ENCODE peak calls at places on chromosomes 6 and 20, in four cellular contexts. One of them, this sample, is unnamed.

GRCh38 chr6:85360794-85361642 is 88.9 kb upstream of the NT5E start:
- DNase-seq in tibial nerve: no peak
- DNase-seq in A549: peak
- DNase-seq in Panc1: peak
- DNase-seq in this sample: no peak

GRCh38 chr6:163764565-163764964 is 350.0 kb downstream of the QKI start:
- DNase-seq in tibial nerve: no peak
- DNase-seq in A549: no peak
- DNase-seq in Panc1: no peak
- DNase-seq in this sample: no peak

GRCh38 chr20:35039146-35039545 is 53.5 kb downstream of the TRPC4AP start:
- DNase-seq in tibial nerve: no peak
- DNase-seq in A549: no peak
- DNase-seq in Panc1: no peak
- DNase-seq in this sample: no peak

GRCh38 chr6:30613251-30614043 is 3.6 kb downstream of the PPP1R10 start:
- DNase-seq in tibial nerve: no peak
- DNase-seq in A549: no peak
- DNase-seq in Panc1: no peak
- DNase-seq in this sample: no peak

GRCh38 chr20:3652646-3653596 is 10.3 kb downstream of the GFRA4 start:
- DNase-seq in tibial nerve: no peak
- DNase-seq in A549: no peak
- DNase-seq in Panc1: no peak
- DNase-seq in this sample: no peak

GRCh38 chr6:99016355-99016754 is 68.6 kb upstream of the FBXL4 start:
- DNase-seq in tibial nerve: no peak
- DNase-seq in A549: no peak
- DNase-seq in Panc1: no peak
- DNase-seq in this sample: no peak

GRCh38 chr6:71349395-71349794 is 60.8 kb downstream of the OGFRL1 start:
- DNase-seq in tibial nerve: no peak
- DNase-seq in A549: peak
- DNase-seq in Panc1: no peak
- DNase-seq in this sample: no peak

GRCh38 chr20:58012731-58013510 is 215.5 kb downstream of the ANKRD60 start:
- DNase-seq in tibial nerve: no peak
- DNase-seq in A549: no peak
- DNase-seq in Panc1: no peak
- DNase-seq in this sample: no peak

GRCh38 chr6:140153703-140154102 is 779.3 kb upstream of the CITED2 start:
- DNase-seq in tibial nerve: no peak
- DNase-seq in A549: no peak
- DNase-seq in Panc1: no peak
- DNase-seq in this sample: no peak

GRCh38 chr6:117483004-117483644 is 650 bp downstream of the DCBLD1 start:
- DNase-seq in tibial nerve: no peak
- DNase-seq in A549: peak
- DNase-seq in Panc1: no peak
- DNase-seq in this sample: peak

GRCh38 chr6:117404548-117404947 is 21.2 kb downstream of the ROS1 start:
- DNase-seq in tibial nerve: no peak
- DNase-seq in A549: no peak
- DNase-seq in Panc1: no peak
- DNase-seq in this sample: no peak

GRCh38 chr20:20083796-20084195 is 31.5 kb downstream of the CFAP61 start:
- DNase-seq in tibial nerve: no peak
- DNase-seq in A549: peak
- DNase-seq in Panc1: peak
- DNase-seq in this sample: no peak

GRCh38 chr6:139473239-139473701 is 98.8 kb upstream of the CITED2 start:
- DNase-seq in tibial nerve: peak
- DNase-seq in A549: no peak
- DNase-seq in Panc1: no peak
- DNase-seq in this sample: no peak

GRCh38 chr20:14384820-14385740 is 47.7 kb upstream of the FLRT3 start:
- DNase-seq in tibial nerve: no peak
- DNase-seq in A549: no peak
- DNase-seq in Panc1: no peak
- DNase-seq in this sample: no peak

GRCh38 chr20:14148042-14148441 is 152.7 kb downstream of the MACROD2 start:
- DNase-seq in tibial nerve: no peak
- DNase-seq in A549: no peak
- DNase-seq in Panc1: no peak
- DNase-seq in this sample: no peak

GRCh38 chr20:57102566-57102965 is 163.9 kb downstream of the BMP7 start:
- DNase-seq in tibial nerve: no peak
- DNase-seq in A549: no peak
- DNase-seq in Panc1: no peak
- DNase-seq in this sample: no peak

GRCh38 chr6:123962508-123962907 is 158.8 kb downstream of the NKAIN2 start:
- DNase-seq in tibial nerve: no peak
- DNase-seq in A549: no peak
- DNase-seq in Panc1: no peak
- DNase-seq in this sample: no peak

GRCh38 chr20:57658447-57659130 is 38.4 kb upstream of the ZBP1 start:
- DNase-seq in tibial nerve: peak
- DNase-seq in A549: no peak
- DNase-seq in Panc1: no peak
- DNase-seq in this sample: peak

GRCh38 chr20:37914367-37914671 is 11.4 kb downstream of the VSTM2L start:
- DNase-seq in tibial nerve: no peak
- DNase-seq in A549: no peak
- DNase-seq in Panc1: no peak
- DNase-seq in this sample: no peak

GRCh38 chr20:37914672-37915433 is 11.9 kb downstream of the VSTM2L start:
- DNase-seq in tibial nerve: no peak
- DNase-seq in A549: no peak
- DNase-seq in Panc1: no peak
- DNase-seq in this sample: no peak

GRCh38 chr20:37913563-37914366 is 10.8 kb downstream of the VSTM2L start:
- DNase-seq in tibial nerve: no peak
- DNase-seq in A549: no peak
- DNase-seq in Panc1: no peak
- DNase-seq in this sample: no peak

GRCh38 chr20:37915800-37916570 is 13.1 kb downstream of the VSTM2L start:
- DNase-seq in tibial nerve: no peak
- DNase-seq in A549: no peak
- DNase-seq in Panc1: no peak
- DNase-seq in this sample: no peak

DNA sequence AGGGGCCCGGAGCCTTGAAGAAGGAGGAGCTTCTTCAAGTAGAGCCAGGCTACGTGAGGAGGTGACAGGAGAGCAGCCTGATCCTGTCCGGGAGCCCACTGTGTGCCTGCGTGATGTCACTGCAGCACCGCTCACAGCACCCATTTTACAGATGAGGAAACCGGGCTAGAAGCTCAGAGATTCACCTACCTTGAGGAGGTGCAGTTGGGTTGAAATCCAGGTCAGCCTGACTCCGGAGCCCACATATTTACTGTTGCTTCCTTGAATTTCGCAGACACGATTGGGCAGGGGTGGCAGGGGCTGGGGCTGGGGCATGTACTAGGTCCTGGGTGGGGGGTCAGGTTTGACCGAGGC is 12.5 kb downstream of the VSTM2L start:
- DNase-seq in tibial nerve: no peak
- DNase-seq in A549: no peak
- DNase-seq in Panc1: no peak
- DNase-seq in this sample: no peak
- H3K4me3 ChIP-seq in tibial nerve: no peak
- H3K4me3 ChIP-seq in A549: no peak
- H3K4me3 ChIP-seq in Panc1: no peak
- H3K4me3 ChIP-seq in this sample: no peak

DNA sequence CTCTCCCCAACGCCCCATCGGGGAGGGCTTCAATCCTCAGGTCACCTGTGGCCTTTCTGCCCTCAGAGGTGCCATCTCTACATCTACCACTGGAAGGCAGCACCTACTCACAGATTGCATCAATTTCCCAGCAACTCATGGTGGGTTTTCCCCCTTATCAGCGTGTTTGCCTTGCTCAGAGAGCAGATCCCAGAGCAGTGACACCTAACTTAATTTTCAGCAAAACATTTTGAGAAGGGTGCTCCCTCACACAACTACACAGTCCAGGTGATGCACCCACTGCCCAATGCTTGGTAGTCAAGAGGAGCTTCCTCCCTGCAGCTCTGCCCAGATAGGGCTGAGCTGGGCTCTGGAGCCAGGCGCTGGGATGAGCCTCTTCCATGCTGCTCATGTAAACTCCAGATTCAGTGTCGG is 48.2 kb downstream of the PLG start:
- DNase-seq in tibial nerve: no peak
- DNase-seq in A549: peak
- DNase-seq in Panc1: no peak
- DNase-seq in this sample: no peak
- TF ChIP-seq CTCF in tibial nerve: no peak
- TF ChIP-seq CTCF in A549: peak
- TF ChIP-seq CTCF in Panc1: peak
- TF ChIP-seq CTCF in this sample: no peak

GRCh38 chr20:33262658-33263065 is 20.4 kb upstream of the BPIFB1 start:
- DNase-seq in tibial nerve: no peak
- DNase-seq in A549: peak
- DNase-seq in Panc1: peak
- DNase-seq in this sample: no peak
- H3K27ac ChIP-seq in tibial nerve: no peak
- H3K27ac ChIP-seq in A549: no peak
- H3K27ac ChIP-seq in Panc1: no peak
- H3K27ac ChIP-seq in this sample: no peak

GRCh38 chr6:158293122-158293521 is 19.1 kb upstream of the TULP4 start:
- DNase-seq in tibial nerve: no peak
- DNase-seq in A549: no peak
- DNase-seq in Panc1: no peak
- DNase-seq in this sample: no peak
- H3K4me3 ChIP-seq in tibial nerve: no peak
- H3K4me3 ChIP-seq in A549: no peak
- H3K4me3 ChIP-seq in Panc1: no peak
- H3K4me3 ChIP-seq in this sample: no peak

GRCh38 chr20:40938020-40938419 is 90.6 kb upstream of the TOP1 start:
- DNase-seq in tibial nerve: no peak
- DNase-seq in A549: peak
- DNase-seq in Panc1: no peak
- DNase-seq in this sample: no peak
- TF ChIP-seq CTCF in tibial nerve: no peak
- TF ChIP-seq CTCF in A549: no peak
- TF ChIP-seq CTCF in Panc1: peak
- TF ChIP-seq CTCF in this sample: no peak

GRCh38 chr6:129542705-129543104 is 167.3 kb downstream of the ARHGAP18 start:
- DNase-seq in tibial nerve: no peak
- DNase-seq in A549: no peak
- DNase-seq in Panc1: no peak
- DNase-seq in this sample: no peak

GRCh38 chr6:129546702-129547101 is 163.3 kb downstream of the ARHGAP18 start:
- DNase-seq in tibial nerve: no peak
- DNase-seq in A549: no peak
- DNase-seq in Panc1: no peak
- DNase-seq in this sample: no peak

GRCh38 chr6:129543981-129544380 is 166.0 kb downstream of the ARHGAP18 start:
- DNase-seq in tibial nerve: no peak
- DNase-seq in A549: no peak
- DNase-seq in Panc1: no peak
- DNase-seq in this sample: no peak

DNA sequence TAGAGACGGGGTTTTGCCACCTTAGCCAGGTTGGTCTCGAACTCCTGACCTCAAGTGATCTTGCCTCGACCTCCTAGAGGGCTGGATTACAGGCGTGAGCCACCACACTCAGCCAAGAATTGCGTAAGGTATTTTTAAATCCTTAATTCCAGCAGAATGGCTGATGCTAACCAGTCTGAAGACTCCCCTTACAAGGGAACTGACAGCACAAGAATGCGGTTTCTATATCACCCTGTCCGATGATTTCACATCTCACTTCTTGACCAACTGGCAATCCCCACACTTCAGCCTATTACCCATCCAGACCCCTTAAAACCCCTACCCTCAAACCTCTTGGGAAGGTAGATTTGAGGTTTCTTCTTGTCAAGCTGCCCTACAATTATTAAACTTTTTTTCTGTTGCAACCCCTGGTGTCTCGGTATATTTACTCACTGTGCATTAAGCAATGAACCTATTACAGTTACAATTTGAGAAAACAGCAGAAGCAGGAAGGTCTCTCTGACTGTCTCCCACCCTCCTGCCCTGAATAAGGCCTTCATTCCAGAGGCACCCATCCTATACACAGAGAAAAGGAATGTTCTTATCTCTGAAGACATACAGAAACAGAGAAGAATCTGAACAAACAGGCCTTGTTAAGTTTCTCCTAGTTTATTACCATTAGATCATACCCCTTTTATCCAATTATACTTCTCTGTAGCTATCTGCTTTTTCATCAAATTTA is 164.9 kb downstream of the ARHGAP18 start:
- DNase-seq in tibial nerve: no peak
- DNase-seq in A549: no peak
- DNase-seq in Panc1: no peak
- DNase-seq in this sample: no peak
- H3K27ac ChIP-seq in tibial nerve: no peak
- H3K27ac ChIP-seq in A549: no peak
- H3K27ac ChIP-seq in Panc1: no peak
- H3K27ac ChIP-seq in this sample: no peak

GRCh38 chr6:6545616-6546317 is 42.8 kb upstream of the LY86 start:
- DNase-seq in tibial nerve: no peak
- DNase-seq in A549: no peak
- DNase-seq in Panc1: no peak
- DNase-seq in this sample: no peak
- H3K4me3 ChIP-seq in tibial nerve: peak
- H3K4me3 ChIP-seq in A549: no peak
- H3K4me3 ChIP-seq in Panc1: no peak
- H3K4me3 ChIP-seq in this sample: peak

DNA sequence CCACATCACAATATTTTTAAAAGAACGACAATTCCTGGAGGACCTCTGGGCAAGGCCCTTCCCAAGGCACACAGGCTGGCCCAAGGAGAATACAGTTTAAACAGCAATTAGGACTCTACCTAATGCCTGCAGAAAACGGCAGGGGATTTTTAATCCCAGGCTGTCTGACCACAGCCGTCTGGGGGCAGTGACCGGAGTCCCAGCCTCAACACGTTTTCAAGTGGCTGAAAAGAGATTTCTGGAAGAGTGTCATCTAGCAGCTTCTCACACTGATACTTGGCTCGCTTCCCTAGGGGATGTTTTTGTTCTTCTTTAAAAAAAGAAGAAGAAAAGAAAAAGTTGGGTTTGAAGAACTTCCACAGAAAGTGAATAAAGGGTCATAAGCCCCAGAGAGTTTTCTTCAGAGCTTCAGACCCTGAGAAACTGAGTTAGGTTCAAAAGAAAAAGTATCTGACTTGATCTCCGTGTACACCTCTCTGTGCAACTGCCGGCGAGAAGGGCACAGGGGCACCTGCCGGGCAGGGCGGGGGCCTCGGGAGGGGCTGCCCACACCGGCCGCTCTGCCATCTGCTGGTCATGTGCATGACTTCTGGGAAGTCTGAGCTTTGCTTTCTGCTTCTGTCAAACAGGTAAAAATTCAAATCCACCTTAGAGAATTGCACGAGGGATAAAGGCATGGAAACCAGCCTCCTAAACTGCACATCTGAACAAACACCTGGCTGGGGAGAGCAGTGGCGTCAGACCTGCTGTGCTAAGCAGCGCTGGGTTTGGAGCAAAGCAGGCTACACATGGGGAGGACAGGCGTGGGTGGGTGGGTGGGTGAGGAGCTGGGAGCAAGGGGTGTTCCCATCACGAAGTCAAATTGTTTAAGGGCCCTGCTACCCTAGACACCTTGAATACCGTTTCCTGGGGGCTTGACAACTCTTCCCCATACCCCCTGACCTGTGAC is 33.0 kb downstream of the RRBP1 start:
- DNase-seq in tibial nerve: no peak
- DNase-seq in A549: peak
- DNase-seq in Panc1: no peak
- DNase-seq in this sample: no peak
- TF ChIP-seq CTCF in tibial nerve: peak
- TF ChIP-seq CTCF in A549: peak
- TF ChIP-seq CTCF in Panc1: peak
- TF ChIP-seq CTCF in this sample: no peak

This sample was measured in coronary artery.